ENCODE peak calls at places on chromosome 20, in five cellular contexts. D is BE2C, P is fibroblast of lung, J is nephron progenitor cell, C is heart left ventricle. V is an unnamed sample.

GRCh38 chr20:29873946-29874345 is 1383.5 kb upstream of the DEFB115 start:
- DNase-seq in D (peak), P (peak), J (peak), C (peak), V (peak)

GRCh38 chr20:51156041-51156795 is 133.3 kb upstream of the KCNG1 start:
- DNase-seq in D (peak), P (peak), J (no peak), C (no peak), V (no peak)

GRCh38 chr20:63833776-63834544 is 2.9 kb upstream of the ZBTB46 start:
- DNase-seq in D (no peak), P (peak), J (no peak), C (no peak), V (no peak)

GRCh38 chr20:50957276-50957675 is 1.1 kb downstream of the DPM1 start:
- DNase-seq in D (no peak), P (peak), J (no peak), C (no peak), V (no peak)

GRCh38 chr20:47713941-47714450 is 71.3 kb downstream of the SULF2 start:
- DNase-seq in D (peak), P (no peak), J (peak), C (no peak), V (no peak)

GRCh38 chr20:38790210-38791053 is 15.1 kb upstream of the PPP1R16B start:
- DNase-seq in D (no peak), P (peak), J (peak), C (no peak), V (peak)

GRCh38 chr20:998431-998830 is 3.7 kb downstream of the RSPO4 start:
- DNase-seq in D (no peak), P (no peak), J (no peak), C (no peak), V (no peak)

GRCh38 chr20:50838322-50838625 is 43.4 kb downstream of the BCAS4 start:
- DNase-seq in D (no peak), P (no peak), J (no peak), C (no peak), V (no peak)

GRCh38 chr20:327946-328563 is 2.7 kb downstream of the SOX12 start:
- DNase-seq in D (no peak), P (no peak), J (no peak), C (no peak), V (no peak)

GRCh38 chr20:35491823-35492222 is 36.4 kb downstream of the CEP250 start:
- DNase-seq in D (no peak), P (peak), J (no peak), C (no peak), V (no peak)

GRCh38 chr20:59147197-59147596 is 16.4 kb upstream of the ZNF831 start:
- DNase-seq in D (no peak), P (no peak), J (no peak), C (no peak), V (no peak)

GRCh38 chr20:51425347-51426106 is 117.0 kb downstream of the NFATC2 start:
- DNase-seq in D (no peak), P (no peak), J (no peak), C (no peak), V (no peak)

GRCh38 chr20:58717278-58718091 is 24.9 kb downstream of the NPEPL1 start:
- DNase-seq in D (peak), P (no peak), J (no peak), C (no peak), V (no peak)

GRCh38 chr20:37947943-37948342 is 45.0 kb downstream of the VSTM2L start:
- DNase-seq in D (no peak), P (no peak), J (no peak), C (no peak), V (no peak)

GRCh38 chr20:47206962-47207641 is 149.4 kb downstream of the ZMYND8 start:
- DNase-seq in D (no peak), P (no peak), J (no peak), C (no peak), V (peak)

GRCh38 chr20:38757145-38757800 is 9.0 kb downstream of the ACTR5 start:
- DNase-seq in D (no peak), P (no peak), J (no peak), C (no peak), V (no peak)

GRCh38 chr20:378961-379336 is 1.6 kb upstream of the TRIB3 start:
- DNase-seq in D (no peak), P (no peak), J (no peak), C (peak), V (no peak)

GRCh38 chr20:1907586-1907985 is 12.4 kb downstream of the SIRPA start:
- DNase-seq in D (no peak), P (peak), J (no peak), C (peak), V (no peak)

GRCh38 chr20:38685853-38686473 is 38.3 kb upstream of the SLC32A1 start:
- DNase-seq in D (no peak), P (peak), J (peak), C (no peak), V (no peak)

GRCh38 chr20:43183526-43183925 is 6.2 kb downstream of the PTPRT start:
- DNase-seq in D (no peak), P (no peak), J (no peak), C (no peak), V (no peak)

GRCh38 chr20:49712918-49713778 is 530 bp downstream of the B4GALT5 start:
- DNase-seq in D (peak), P (no peak), J (no peak), C (peak), V (peak)

GRCh38 chr20:33515569-33516216 is 25.8 kb downstream of the CBFA2T2 start:
- DNase-seq in D (no peak), P (no peak), J (no peak), C (no peak), V (no peak)

GRCh38 chr20:53792946-53793536 is 199.4 kb upstream of the ZNF217 start:
- DNase-seq in D (no peak), P (no peak), J (no peak), C (no peak), V (no peak)

GRCh38 chr20:32510120-32510600 is 75.0 kb downstream of the NOL4L start:
- DNase-seq in D (no peak), P (no peak), J (no peak), C (no peak), V (peak)

GRCh38 chr20:32510601-32511357 is 74.4 kb downstream of the NOL4L start:
- DNase-seq in D (no peak), P (no peak), J (peak), C (no peak), V (peak)

GRCh38 chr20:32507998-32508774 is 76.9 kb downstream of the NOL4L start:
- DNase-seq in D (no peak), P (no peak), J (no peak), C (no peak), V (peak)

GRCh38 chr20:32508775-32509119 is 76.4 kb downstream of the NOL4L start:
- DNase-seq in D (no peak), P (no peak), J (no peak), C (no peak), V (no peak)

DNA sequence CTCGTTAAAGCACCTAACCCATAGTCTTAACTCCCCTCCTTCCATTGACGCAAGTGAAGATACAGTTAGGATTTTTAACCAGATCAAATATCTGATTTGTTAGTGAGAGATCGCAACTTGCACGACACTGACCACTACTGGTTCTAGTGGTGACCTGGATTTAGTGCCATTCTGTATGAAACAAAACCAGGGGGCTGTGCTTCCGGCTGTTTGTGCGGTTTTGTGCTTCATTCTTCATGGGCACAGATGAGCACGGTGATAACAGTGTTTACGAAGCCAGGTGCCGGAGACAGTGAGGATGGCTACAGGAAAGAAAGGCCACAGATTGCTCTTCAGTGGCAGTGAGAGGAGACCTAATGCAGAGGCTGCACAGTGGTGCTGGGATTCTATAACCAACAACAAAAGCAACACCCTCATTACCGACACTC is 75.5 kb downstream of the NOL4L start:
- DNase-seq in D (no peak), P (no peak), J (no peak), C (no peak), V (peak)
- TF ChIP-seq CTCF in D (peak), P (peak), J (no peak), C (no peak), V (no peak)

DNA sequence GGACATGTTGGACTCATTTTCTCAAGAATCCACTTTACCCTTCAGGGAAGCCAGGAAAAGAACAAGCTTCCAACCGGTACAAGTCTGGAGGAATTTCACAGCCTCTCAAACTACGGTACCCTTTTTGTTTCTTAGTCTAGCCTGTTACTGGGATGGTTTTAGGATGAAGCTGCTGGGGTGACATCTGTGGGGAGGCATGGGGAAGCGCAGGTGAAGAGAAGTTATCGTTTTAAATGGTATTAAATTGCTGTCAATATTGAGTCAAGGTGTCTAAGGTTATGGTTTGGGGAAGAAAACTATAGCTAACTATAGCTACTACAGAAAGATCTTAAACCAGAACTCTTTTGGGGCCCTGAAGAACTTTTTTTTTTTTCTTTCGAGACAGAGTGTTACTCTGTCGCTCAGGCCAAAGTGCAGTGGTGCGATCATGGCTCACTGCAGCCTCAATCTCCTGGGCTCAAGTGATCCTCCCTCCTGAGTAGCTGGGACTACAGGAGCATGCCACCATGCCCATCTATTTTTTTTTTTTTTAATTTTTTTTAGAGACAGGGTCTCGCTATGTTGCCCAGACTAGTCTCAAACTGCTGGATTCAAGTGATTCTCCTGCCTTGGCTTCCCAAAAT is 128.7 kb downstream of the RIN2 start:
- DNase-seq in D (no peak), P (peak), J (no peak), C (no peak), V (no peak)
- TF ChIP-seq CTCF in D (no peak), P (peak), J (no peak), C (no peak), V (no peak)

GRCh38 chr20:62368629-62369507 is 1.8 kb upstream of the LAMA5 start:
- DNase-seq in D (peak), P (peak), J (peak), C (peak), V (peak)
- TF ChIP-seq CTCF in D (peak), P (peak), J (peak), C (peak), V (peak)

GRCh38 chr20:60851826-60852704 is 400.0 kb upstream of the CDH4 start:
- DNase-seq in D (no peak), P (no peak), J (peak), C (no peak), V (peak)
- TF ChIP-seq CTCF in D (peak), P (peak), J (peak), C (peak), V (peak)

GRCh38 chr20:3470627-3471396 is at the start of gene ATRN:
- DNase-seq in D (peak), P (peak), J (peak), C (peak), V (peak)
- TF ChIP-seq CTCF in D (no peak), P (no peak), J (no peak), C (no peak), V (no peak)

GRCh38 chr20:57332105-57333089 is 2.8 kb downstream of the SPO11 start:
- DNase-seq in D (no peak), P (no peak), J (no peak), C (no peak), V (no peak)
- TF ChIP-seq CTCF in D (peak), P (no peak), J (peak), C (no peak), V (no peak)

GRCh38 chr20:16206817-16207216 is 366.4 kb downstream of the KIF16B start:
- DNase-seq in D (no peak), P (no peak), J (no peak), C (no peak), V (no peak)
- TF ChIP-seq CTCF in D (no peak), P (no peak), J (no peak), C (no peak), V (no peak)

DNA sequence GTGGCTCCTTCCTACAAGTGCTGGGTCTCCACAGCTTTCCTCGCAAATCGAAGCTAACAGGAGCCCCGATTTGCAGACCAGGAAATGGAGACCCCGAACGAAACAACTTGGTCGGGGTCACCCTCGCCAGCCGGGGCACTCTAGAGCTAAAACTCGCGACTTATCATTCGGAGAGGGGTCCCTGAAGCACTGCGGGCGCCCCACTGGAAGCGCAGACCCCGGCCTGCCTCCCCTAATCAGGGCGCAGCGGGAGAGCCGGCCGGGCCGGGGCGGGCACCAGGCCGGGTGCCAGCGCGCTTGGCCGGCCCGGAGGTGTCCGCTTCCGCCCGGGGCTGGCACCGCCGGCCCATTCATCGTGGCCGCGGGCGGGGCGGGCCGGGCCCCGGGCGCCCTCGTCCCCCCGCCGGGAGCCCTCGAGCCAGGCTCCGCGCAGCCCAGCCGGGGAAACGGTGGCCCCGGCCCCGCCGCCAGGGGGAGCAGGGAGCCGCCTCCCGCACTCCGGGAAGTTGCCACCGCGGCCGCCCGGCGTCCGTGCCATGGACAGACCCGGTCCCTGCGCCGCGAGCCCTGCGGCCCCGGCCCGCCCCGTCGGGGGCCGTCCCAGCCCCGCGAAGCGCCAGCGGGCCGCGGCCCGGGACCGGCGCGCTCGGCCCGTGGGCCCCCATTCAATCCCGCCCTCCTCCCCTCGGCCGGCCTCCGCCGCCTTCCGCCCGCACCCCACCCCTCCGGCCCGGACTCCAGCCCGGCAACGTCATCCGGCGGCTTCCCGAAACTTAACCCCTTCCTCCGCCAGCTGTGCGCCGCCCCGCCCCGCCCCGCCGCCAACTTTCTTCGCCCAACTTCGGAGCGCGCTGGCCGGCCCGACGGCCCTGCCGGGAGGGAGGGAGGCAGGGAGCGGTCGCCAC is 954 bp downstream of the RRBP1 start:
- DNase-seq in D (peak), P (peak), J (peak), C (peak), V (peak)
- TF ChIP-seq CTCF in D (peak), P (peak), J (no peak), C (peak), V (peak)

GRCh38 chr20:32017711-32018251 is 7.5 kb downstream of the CCM2L start:
- DNase-seq in D (peak), P (no peak), J (peak), C (no peak), V (peak)
- TF ChIP-seq CTCF in D (peak), P (no peak), J (no peak), C (no peak), V (peak)

GRCh38 chr20:12207875-12208274 is 290.2 kb downstream of the BTBD3 start:
- DNase-seq in D (peak), P (peak), J (peak), C (no peak), V (peak)
- TF ChIP-seq CTCF in D (peak), P (peak), J (peak), C (peak), V (peak)